ENCODE peak calls at places on chromosomes 4 and X, in six cellular contexts. R is body of pancreas, G is endodermal cell, B is MM.1S, V is prostate gland, J is osteoblast. P is an unnamed sample.

GRCh38 chrX:44039556-44039955 is 66.4 kb upstream of the NDP start:
- DNase-seq in G (no peak), R (no peak), J (no peak), B (no peak), V (no peak), P (no peak)

GRCh38 chr4:384311-385010 is 46.8 kb downstream of the ZNF141 start:
- DNase-seq in J (no peak), V (no peak), G (no peak), R (no peak), B (no peak), P (no peak)

GRCh38 chr4:88820723-88821368 is 123.2 kb upstream of the NAP1L5 start:
- DNase-seq in V (no peak), G (no peak), J (no peak), R (peak; percentile 19), B (no peak), P (no peak)

GRCh38 chrX:48966796-48967579 is 4.7 kb downstream of the KCND1 start:
- DNase-seq in R (no peak), J (no peak), V (no peak), B (no peak), G (no peak), P (no peak)

GRCh38 chrX:630007-630921 is at the start of gene SHOX:
- DNase-seq in J (peak; percentile 83), G (peak; percentile 72), B (no peak), R (no peak), V (no peak), P (no peak)

GRCh38 chrX:41616935-41617334 is 71.8 kb upstream of the GPR34 start:
- DNase-seq in J (no peak), G (peak; percentile 64), B (no peak), V (no peak), R (no peak), P (no peak)

GRCh38 chr4:55768291-55768690 is 51.3 kb upstream of the EXOC1L start:
- DNase-seq in V (no peak), B (no peak), G (peak; percentile 82), J (peak; percentile 79), R (no peak), P (no peak)

GRCh38 chr4:152399246-152399645 is 136.6 kb downstream of the FBXW7 start:
- DNase-seq in J (no peak), R (no peak), V (no peak), G (no peak), B (peak; percentile 18), P (peak; percentile 9)

GRCh38 chrX:13463608-13464007 is 105.8 kb upstream of the EGFL6 start:
- DNase-seq in B (no peak), G (no peak), J (peak; percentile 69), V (no peak), R (no peak), P (no peak)

GRCh38 chrX:13180807-13181206 is 136.4 kb upstream of the FAM9C start:
- DNase-seq in J (peak; percentile 43), R (no peak), V (no peak), G (no peak), B (no peak), P (no peak)

GRCh38 chr4:136342666-136343065 is 1189.6 kb downstream of the PCDH18 start:
- DNase-seq in B (no peak), G (no peak), V (no peak), R (no peak), J (no peak), P (no peak)

GRCh38 chr4:1207603-1208265 is 35.4 kb upstream of the SPON2 start:
- DNase-seq in J (peak; percentile 99), G (peak; percentile 47), R (peak; percentile 80), B (no peak), V (no peak), P (no peak)

GRCh38 chr4:80912350-80912749 is 118.2 kb upstream of the BMP3 start:
- DNase-seq in V (no peak), J (no peak), G (no peak), R (no peak), B (no peak), P (no peak)

GRCh38 chrX:14013074-14013473 is 16.6 kb downstream of the GEMIN8 start:
- DNase-seq in J (no peak), G (no peak), V (no peak), B (no peak), R (no peak), P (no peak)

GRCh38 chr4:113411496-113411938 is 350.0 kb downstream of the CAMK2D start:
- DNase-seq in J (no peak), R (peak; percentile 17), G (no peak), B (no peak), V (no peak), P (no peak)

GRCh38 chr4:87060957-87061356 is 126.1 kb downstream of the AFF1 start:
- DNase-seq in V (no peak), J (peak; percentile 91), R (no peak), G (no peak), B (no peak), P (no peak)

GRCh38 chr4:75968084-75968483 is 22.7 kb downstream of the SDAD1 start:
- DNase-seq in R (no peak), V (no peak), J (no peak), B (no peak), G (no peak), P (no peak)

GRCh38 chr4:88008133-88008621 is 742 bp downstream of the PKD2 start:
- DNase-seq in J (peak; percentile 90), R (peak; percentile 48), G (peak; percentile 81), B (peak; percentile 43), V (peak; percentile 28), P (peak; percentile 72)

GRCh38 chr4:158756588-158756987 is 12.2 kb upstream of the FNIP2 start:
- DNase-seq in J (no peak), B (no peak), V (no peak), G (no peak), R (no peak), P (no peak)

GRCh38 chr4:121484633-121485032 is 103.8 kb upstream of the QRFPR start:
- DNase-seq in V (no peak), J (peak; percentile 74), B (peak; percentile 37), G (peak; percentile 77), R (peak; percentile 37), P (peak; percentile 39)
- TF ChIP-seq CTCF in V (no peak), J (peak; percentile 82), B (peak; percentile 84), G (peak; percentile 87), R (peak; percentile 30), P (peak; percentile 74)

GRCh38 chr4:145888393-145888792 is 50.2 kb downstream of the ZNF827 start:
- DNase-seq in B (no peak), R (no peak), G (peak; percentile 76), J (no peak), V (no peak), P (no peak)
- TF ChIP-seq CTCF in B (peak; percentile 12), R (no peak), G (peak; percentile 71), J (no peak), V (no peak), P (no peak)

GRCh38 chr4:102431608-102431961 is 69.6 kb upstream of the NFKB1 start:
- DNase-seq in R (no peak), V (no peak), J (no peak), G (no peak), B (no peak), P (no peak)
- TF ChIP-seq CTCF in R (no peak), V (no peak), J (no peak), G (peak; percentile 38), B (no peak), P (no peak)

GRCh38 chrX:3585719-3586118 is 127.7 kb downstream of the PRKX start:
- DNase-seq in V (no peak), G (no peak), B (no peak), R (no peak), J (peak; percentile 65), P (no peak)
- TF ChIP-seq CTCF in V (no peak), G (no peak), B (no peak), R (no peak), J (peak; percentile 16), P (no peak)

GRCh38 chrX:133953785-133954355 is 31.5 kb downstream of the GPC3 start:
- DNase-seq in B (no peak), R (no peak), J (no peak), G (no peak), V (no peak), P (no peak)

GRCh38 chrX:133961046-133961445 is 24.3 kb downstream of the GPC3 start:
- DNase-seq in B (no peak), V (no peak), J (no peak), G (no peak), R (no peak), P (no peak)

GRCh38 chrX:133959972-133960371 is 25.4 kb downstream of the GPC3 start:
- DNase-seq in G (no peak), V (no peak), J (no peak), R (no peak), B (no peak), P (no peak)

GRCh38 chrX:133956570-133957340 is 28.6 kb downstream of the GPC3 start:
- DNase-seq in G (no peak), B (no peak), V (no peak), R (no peak), J (no peak), P (no peak)

DNA sequence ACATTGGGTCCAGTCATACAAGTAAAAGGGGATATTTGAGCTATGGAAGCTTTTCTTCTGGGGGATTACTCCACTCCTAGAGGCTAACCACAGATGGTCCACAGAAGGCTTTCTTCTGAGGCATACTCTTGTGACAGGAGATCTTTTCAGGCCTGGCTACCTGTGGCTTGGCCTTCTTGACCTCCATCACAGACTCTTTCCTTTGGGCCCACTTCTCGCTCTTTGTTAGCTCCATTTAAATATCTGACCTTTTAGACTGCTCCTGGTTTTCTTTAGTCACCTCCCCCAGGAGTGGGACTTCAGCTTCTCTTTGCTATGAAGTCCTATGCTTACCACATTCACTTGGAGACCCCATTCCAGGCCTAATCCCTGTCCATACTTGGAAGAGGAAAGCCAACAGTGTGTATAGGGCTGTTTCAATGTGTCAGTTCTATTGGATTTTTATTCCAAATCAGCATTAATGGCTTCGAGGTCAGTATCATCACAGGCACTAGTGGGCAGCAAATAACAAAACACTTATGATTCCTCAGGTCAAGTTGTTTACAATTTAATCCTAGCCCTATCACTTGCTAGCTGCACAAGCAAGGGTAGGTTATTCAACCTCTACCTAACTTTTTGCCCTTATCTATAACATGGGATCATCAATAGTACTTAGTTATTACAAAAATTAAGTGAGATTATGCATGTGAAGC is 26.3 kb downstream of the GPC3 start:
- DNase-seq in V (no peak), J (no peak), B (no peak), G (no peak), R (no peak), P (no peak)
- TF ChIP-seq CTCF in V (no peak), J (no peak), B (no peak), G (no peak), R (no peak), P (no peak)

GRCh38 chr4:26860157-26860921 is at the start of gene STIM2:
- DNase-seq in G (peak; percentile 99), V (peak; percentile 96), R (peak; percentile 96), J (peak; percentile 97), B (peak; percentile 97), P (peak; percentile 94)
- TF ChIP-seq CTCF in G (peak; percentile 59), V (no peak), R (peak; percentile 12), J (peak; percentile 28), B (peak; percentile 34), P (no peak)

GRCh38 chr4:108107116-108107515 is 61.6 kb downstream of the LEF1 start:
- DNase-seq in B (no peak), R (no peak), G (no peak), V (no peak), J (no peak), P (no peak)
- TF ChIP-seq CTCF in B (no peak), R (no peak), G (no peak), V (no peak), J (no peak), P (no peak)